ENCODE peak calls at places on chromosomes 6 and 20, in six cellular contexts. Z is H9, O is H1, T is neuronal stem cell, S is mesenchymal stem cell, U is trophoblast cell. A is an unnamed sample.

GRCh38 chr6:117483004-117483644 is 650 bp downstream of the DCBLD1 start:
- DNase-seq in Z (peak; percentile 62), O (no peak), T (peak; percentile 61), S (peak; percentile 74), U (peak; percentile 84), A (peak; percentile 31)

GRCh38 chr6:90790696-90791095 is 203.8 kb upstream of the MAP3K7 start:
- DNase-seq in Z (no peak), O (no peak), T (no peak), S (peak; percentile 75), U (peak; percentile 81), A (peak; percentile 86)

GRCh38 chr6:74925683-74926082 is 280.2 kb downstream of the COL12A1 start:
- DNase-seq in Z (no peak), O (no peak), T (no peak), S (no peak), U (no peak), A (no peak)

GRCh38 chr20:31587545-31588389 is 17.3 kb upstream of the ID1 start:
- DNase-seq in Z (peak; percentile 55), O (no peak), T (no peak), S (peak; percentile 72), U (peak; percentile 84), A (no peak)

GRCh38 chr6:72363844-72364740 is 257.8 kb upstream of the KCNQ5 start:
- DNase-seq in Z (no peak), O (no peak), T (no peak), S (peak; percentile 72), U (no peak), A (peak; percentile 97)

GRCh38 chr6:143555071-143555492 is 43.6 kb upstream of the FUCA2 start:
- DNase-seq in Z (no peak), O (no peak), T (no peak), S (no peak), U (no peak), A (no peak)

GRCh38 chr20:25338112-25339023 is 52.3 kb downstream of the ABHD12 start:
- DNase-seq in Z (peak; percentile 9), O (no peak), T (no peak), S (no peak), U (no peak), A (no peak)

GRCh38 chr6:13421425-13422057 is 65.9 kb downstream of the GFOD1 start:
- DNase-seq in Z (peak; percentile 29), O (no peak), T (no peak), S (no peak), U (no peak), A (no peak)

GRCh38 chr6:44775121-44775520 is 387.6 kb downstream of the CDC5L start:
- DNase-seq in Z (no peak), O (no peak), T (no peak), S (no peak), U (no peak), A (no peak)
- H3K14ac ChIP-seq in Z (no peak overlapping the region), O (no peak overlapping the region), T (no peak overlapping the region), S (peak overlapping the region; percentile 48), U (no peak overlapping the region), A (no peak overlapping the region)

GRCh38 chr6:25377672-25378071 is 98.5 kb downstream of the CARMIL1 start:
- DNase-seq in Z (no peak), O (no peak), T (no peak), S (no peak), U (no peak), A (no peak)
- H4K8ac ChIP-seq in Z (no peak overlapping the region), O (no peak overlapping the region), T (no peak overlapping the region), S (no peak overlapping the region), U (no peak overlapping the region), A (no peak overlapping the region)

DNA sequence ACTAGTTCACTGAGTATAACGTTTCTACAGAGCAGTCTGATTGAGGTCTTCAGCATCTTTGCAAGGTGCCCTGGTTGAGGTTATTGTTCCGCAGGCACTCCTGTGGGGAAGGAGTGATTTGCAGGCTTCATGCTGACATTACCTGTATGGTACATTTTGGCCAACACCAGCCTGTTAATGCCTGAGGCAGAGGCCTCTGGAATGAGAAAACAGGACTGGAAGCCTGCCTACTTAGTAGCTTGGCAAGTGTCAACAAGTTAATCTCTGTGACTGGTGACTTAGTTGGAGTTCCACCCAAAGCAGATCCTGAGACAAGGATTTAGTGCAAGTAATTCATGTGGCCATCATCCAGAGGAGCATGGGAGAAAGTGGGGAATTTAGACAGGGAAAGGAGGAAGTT is 24.6 kb downstream of the MAS1 start:
- DNase-seq in Z (no peak), O (no peak), T (no peak), S (no peak), U (no peak), A (no peak)
- H3K14ac ChIP-seq in Z (no peak overlapping the region), O (no peak overlapping the region), T (peak overlapping the region; percentile 77), S (no peak overlapping the region), U (no peak overlapping the region), A (no peak overlapping the region)

DNA sequence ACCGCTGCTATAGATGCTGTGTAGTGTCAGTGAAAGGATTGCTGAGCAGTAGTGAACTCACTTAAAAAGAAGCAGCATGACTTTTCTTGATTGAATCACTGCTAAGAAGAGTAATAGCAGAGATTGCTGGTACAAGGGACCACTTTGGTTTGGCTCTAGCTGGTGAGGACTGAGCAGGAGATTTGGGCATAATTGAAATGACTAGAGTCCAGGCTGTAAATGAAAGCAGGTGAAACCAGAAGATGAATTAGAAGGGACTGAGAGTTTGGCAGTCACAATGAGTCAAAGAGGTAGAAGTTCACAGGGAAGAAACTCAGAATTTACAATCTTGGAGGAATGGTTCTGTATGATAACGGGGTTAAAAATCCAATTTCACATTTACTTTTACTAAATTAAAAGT is 19.1 kb upstream of the REV3L start:
- DNase-seq in Z (no peak), O (no peak), T (no peak), S (no peak), U (no peak), A (no peak)
- H4K8ac ChIP-seq in Z (no peak overlapping the region), O (no peak overlapping the region), T (no peak overlapping the region), S (no peak overlapping the region), U (no peak overlapping the region), A (no peak overlapping the region)

GRCh38 chr20:5044075-5044620 is 42.8 kb upstream of the SLC23A2 start:
- DNase-seq in Z (no peak), O (no peak), T (no peak), S (no peak), U (peak; percentile 94), A (no peak)
- H3K14ac ChIP-seq in Z (no peak overlapping the region), O (no peak overlapping the region), T (no peak overlapping the region), S (no peak overlapping the region), U (no peak overlapping the region), A (no peak overlapping the region)

GRCh38 chr20:10524643-10525042 is 89.5 kb downstream of the SLX4IP start:
- DNase-seq in Z (no peak), O (no peak), T (no peak), S (no peak), U (peak; percentile 81), A (no peak)

GRCh38 chr20:10521836-10522235 is 86.7 kb downstream of the SLX4IP start:
- DNase-seq in Z (no peak), O (no peak), T (no peak), S (no peak), U (no peak), A (no peak)

GRCh38 chr20:10523438-10523837 is 88.3 kb downstream of the SLX4IP start:
- DNase-seq in Z (no peak), O (no peak), T (no peak), S (no peak), U (no peak), A (no peak)

GRCh38 chr20:10522328-10522727 is 87.2 kb downstream of the SLX4IP start:
- DNase-seq in Z (no peak), O (no peak), T (no peak), S (no peak), U (peak; percentile 81), A (no peak)

GRCh38 chr20:10524034-10524476 is 89.0 kb downstream of the SLX4IP start:
- DNase-seq in Z (peak; percentile 82), O (no peak), T (no peak), S (peak; percentile 77), U (peak; percentile 38), A (peak; percentile 41)
- H4K8ac ChIP-seq in Z (no peak overlapping the region), O (no peak overlapping the region), T (no peak overlapping the region), S (peak overlapping the region; percentile 83), U (peak overlapping the region; percentile 83), A (peak overlapping the region; percentile 31)

DNA sequence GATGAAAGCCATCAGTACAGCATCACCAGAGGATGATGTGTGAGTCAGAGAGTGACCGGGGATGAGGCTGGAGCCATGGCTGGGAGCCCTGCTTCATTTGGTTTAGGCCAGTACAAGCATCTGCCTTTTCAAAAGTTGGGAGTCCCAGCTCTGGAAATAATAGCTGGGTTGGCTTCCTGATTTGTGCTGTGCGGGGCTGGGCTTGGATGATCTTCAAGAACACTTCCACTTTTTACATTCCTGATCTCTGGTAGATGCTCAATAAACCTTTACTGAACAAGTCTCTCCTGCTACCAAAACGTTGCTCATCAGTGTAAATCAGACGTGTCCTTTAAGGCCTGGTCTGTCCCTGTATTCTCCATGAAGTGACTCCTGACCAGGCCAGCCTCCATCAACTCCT is 44.1 kb upstream of the ADGRF4 start:
- DNase-seq in Z (no peak), O (no peak), T (no peak), S (no peak), U (no peak), A (no peak)
- H3K14ac ChIP-seq in Z (no peak overlapping the region), O (no peak overlapping the region), T (no peak overlapping the region), S (no peak overlapping the region), U (no peak overlapping the region), A (no peak overlapping the region)

DNA sequence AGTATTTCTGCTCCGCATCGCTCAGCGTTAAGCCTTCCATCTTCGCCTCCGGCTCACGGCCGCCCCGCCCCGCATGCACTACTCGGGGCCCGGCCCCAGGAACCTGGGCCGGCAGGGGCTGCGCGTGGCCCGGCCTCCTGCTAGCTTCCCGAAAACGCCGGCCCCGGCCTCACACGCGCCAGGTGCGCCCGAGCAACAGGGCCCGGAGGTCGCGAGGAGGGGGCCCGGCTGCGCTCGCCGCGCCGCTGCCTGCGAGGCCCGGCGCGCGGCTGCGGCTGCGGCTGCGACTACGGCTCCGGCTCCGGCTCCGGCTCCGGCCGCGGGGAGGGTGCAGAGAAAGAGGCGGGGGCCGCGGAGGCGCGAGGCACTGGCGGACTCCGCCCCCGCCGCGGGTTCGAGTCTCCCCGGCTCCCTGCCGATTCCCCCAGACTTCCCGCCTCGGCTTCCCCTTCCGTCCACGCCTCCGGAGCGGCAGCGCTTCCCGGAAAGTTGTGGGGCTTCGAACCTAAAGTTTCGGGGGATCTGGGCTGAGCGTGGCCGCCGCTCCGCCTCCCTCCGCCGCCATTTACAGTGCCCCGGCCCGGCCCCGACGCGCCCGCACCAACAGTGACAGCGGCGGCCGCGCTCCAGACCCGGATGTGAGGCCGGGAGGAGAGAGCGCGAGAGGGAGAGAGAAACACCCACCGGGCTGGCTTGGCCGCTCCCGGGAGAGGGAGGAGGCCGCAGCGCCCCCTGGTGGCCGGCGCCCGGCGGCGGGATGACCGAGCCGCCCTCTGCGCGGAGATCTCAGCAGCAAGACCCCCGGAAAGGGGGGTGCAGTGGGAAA is at the start of gene REPS1:
- DNase-seq in Z (peak; percentile 95), O (peak; percentile 73), T (peak; percentile 88), S (peak; percentile 91), U (peak; percentile 96), A (peak; percentile 82)
- H4K8ac ChIP-seq in Z (no peak within 1 kb of the TSS), O (peak within 1 kb of the TSS; percentile 97), T (no peak within 1 kb of the TSS), S (peak within 1 kb of the TSS; percentile 82), U (peak within 1 kb of the TSS; percentile 80), A (peak within 1 kb of the TSS; percentile 86)

DNA sequence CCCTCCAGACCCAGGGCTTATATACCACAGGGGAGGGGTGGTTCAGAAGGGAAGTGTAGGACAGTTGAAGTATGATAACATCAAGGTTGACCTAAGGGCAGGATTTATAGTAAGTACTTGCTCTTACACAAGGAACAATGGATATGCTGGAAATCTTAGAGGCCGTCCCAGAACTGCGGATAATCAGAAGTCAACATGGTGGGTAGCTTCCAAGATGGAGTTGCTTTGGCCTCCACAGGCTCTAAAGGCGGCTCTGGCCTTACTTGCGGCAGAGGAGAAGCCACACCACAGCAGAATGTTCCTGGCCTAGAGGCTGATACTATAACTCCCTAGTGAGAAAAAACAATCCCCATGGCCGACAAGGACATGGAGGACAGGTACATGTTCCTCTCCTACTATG is 344.7 kb downstream of the CDC5L start:
- DNase-seq in Z (no peak), O (no peak), T (no peak), S (no peak), U (no peak), A (no peak)
- H3K14ac ChIP-seq in Z (no peak overlapping the region), O (no peak overlapping the region), T (no peak overlapping the region), S (no peak overlapping the region), U (no peak overlapping the region), A (no peak overlapping the region)

A was measured in IMR-90.